ENCODE peak calls at places on chromosomes 4 and X, in six cellular contexts. U is left colon; E is left ventricle myocardium inferior; N is stimulated activated CD4-positive, alpha-beta T cell treated with anti-CD3 and anti-CD28 coated beads, Interleukin-2, amount 100 ng/mL, for 48 hours; L is lower leg skin; I is central memory CD4-positive, alpha-beta T cell. H is an unnamed sample.

GRCh38 chrX:11664211-11664888 is 1.4 kb downstream of the ARHGAP6 start:
- DNase-seq in U (no peak), I (no peak), N (no peak), L (no peak), E (peak), H (peak)

GRCh38 chr4:110196871-110197420 is 1.5 kb downstream of the ELOVL6 start:
- DNase-seq in E (no peak), L (peak), N (peak), U (peak), I (peak), H (peak)

GRCh38 chr4:7779194-7779768 is 160.4 kb downstream of the AFAP1 start:
- DNase-seq in N (no peak), I (no peak), U (no peak), E (no peak), L (no peak), H (peak)

GRCh38 chr4:16609170-16609758 is 289.2 kb downstream of the LDB2 start:
- DNase-seq in E (no peak), U (no peak), I (no peak), L (no peak), N (no peak), H (no peak)

GRCh38 chrX:2781226-2781571 is 29.4 kb downstream of the XG start:
- DNase-seq in L (no peak), I (no peak), N (no peak), U (no peak), E (no peak), H (no peak)

GRCh38 chrX:133323450-133323849 is 91.8 kb downstream of the GPC4 start:
- DNase-seq in N (no peak), U (no peak), I (no peak), L (no peak), E (no peak), H (no peak)

GRCh38 chr4:56243107-56243506 is 144.2 kb downstream of the AASDH start:
- DNase-seq in N (no peak), L (no peak), U (no peak), I (no peak), E (no peak), H (no peak)

GRCh38 chr4:169283114-169283509 is 12.4 kb upstream of the SH3RF1 start:
- DNase-seq in I (no peak), E (no peak), L (no peak), U (no peak), N (no peak), H (no peak)

GRCh38 chrX:71143508-71143907 is 1.1 kb upstream of the NLGN3 start:
- DNase-seq in N (no peak), E (peak), L (no peak), I (no peak), U (peak), H (peak)

GRCh38 chrX:110222497-110223257 is 95.2 kb downstream of the AMMECR1 start:
- DNase-seq in U (no peak), I (no peak), N (no peak), L (no peak), E (no peak), H (no peak)

GRCh38 chrX:114841051-114841450 is 176.4 kb downstream of the IL13RA2 start:
- DNase-seq in N (no peak), U (no peak), L (no peak), I (no peak), E (no peak), H (no peak)

GRCh38 chr4:30396772-30397475 is 323.2 kb upstream of the PCDH7 start:
- DNase-seq in I (no peak), U (no peak), L (no peak), N (no peak), E (no peak), H (no peak)

GRCh38 chrX:118577041-118577440 is 81.4 kb downstream of the DOCK11 start:
- DNase-seq in U (no peak), I (no peak), L (no peak), N (no peak), E (no peak), H (no peak)

GRCh38 chr4:88477229-88477860 is 20.4 kb downstream of the HERC5 start:
- DNase-seq in N (no peak), E (no peak), L (no peak), U (no peak), I (no peak), H (no peak)

GRCh38 chr4:168631241-168632151 is 134.6 kb downstream of the PALLD start:
- DNase-seq in I (no peak), U (peak), E (peak), N (peak), L (peak), H (peak)

GRCh38 chr4:175419120-175419774 is 392.8 kb downstream of the GPM6A start:
- DNase-seq in L (no peak), E (no peak), N (no peak), I (no peak), U (no peak), H (no peak)

GRCh38 chrX:22389544-22390243 is 117.0 kb downstream of the CBLL2 start:
- DNase-seq in I (no peak), E (no peak), L (no peak), U (no peak), N (no peak), H (no peak)

GRCh38 chrX:3609800-3610199 is 103.6 kb downstream of the PRKX start:
- DNase-seq in N (no peak), L (no peak), I (no peak), U (no peak), E (no peak), H (no peak)